ENCODE peak calls at places on chromosomes 7 and 10, in seven cellular contexts. T is colonic mucosa, X is caudate nucleus, A is C1 segment of cervical spinal cord, O is fibroblast of lung, N is NCI-H460, G is type B pancreatic cell. U is an unnamed sample.

GRCh38 chr7:147492621-147493020 is 1097.9 kb upstream of the C7orf33 start:
- DNase-seq in T (no peak), X (peak), A (no peak), O (peak), N (no peak), G (no peak), U (no peak)

GRCh38 chr7:76316984-76317781 is 14.7 kb downstream of the HSPB1 start:
- DNase-seq in T (no peak), X (no peak), A (no peak), O (no peak), N (no peak), G (no peak), U (no peak)

GRCh38 chr10:121138112-121138860 is 287.1 kb downstream of the WDR11 start:
- DNase-seq in T (peak), X (no peak), A (no peak), O (no peak), N (no peak), G (no peak), U (no peak)

GRCh38 chr7:80087051-80087767 is 47.4 kb upstream of the GNAI1 start:
- DNase-seq in T (no peak), X (no peak), A (no peak), O (peak), N (no peak), G (no peak), U (no peak)

GRCh38 chr10:85510682-85511081 is 855.9 kb downstream of the GRID1 start:
- DNase-seq in T (no peak), X (no peak), A (no peak), O (no peak), N (no peak), G (no peak), U (no peak)

GRCh38 chr10:110821508-110821907 is 50.2 kb upstream of the PDCD4 start:
- DNase-seq in T (peak), X (no peak), A (no peak), O (no peak), N (no peak), G (no peak), U (no peak)

GRCh38 chr10:110008518-110009339 is 945 bp downstream of the ADD3 start:
- DNase-seq in T (peak), X (no peak), A (no peak), O (no peak), N (no peak), G (no peak), U (peak)

GRCh38 chr10:77576633-77577032 is 61.0 kb downstream of the KCNMA1 start:
- DNase-seq in T (no peak), X (no peak), A (no peak), O (no peak), N (no peak), G (no peak), U (no peak)

GRCh38 chr10:30830672-30831230 is 200.9 kb downstream of the ZNF438 start:
- DNase-seq in T (no peak), X (no peak), A (no peak), O (no peak), N (no peak), G (no peak), U (no peak)

GRCh38 chr7:69759373-69759772 is 161.1 kb downstream of the AUTS2 start:
- DNase-seq in T (no peak), X (no peak), A (no peak), O (no peak), N (no peak), G (no peak), U (no peak)

GRCh38 chr7:122588621-122589020 is 110.3 kb downstream of the RNF133 start:
- DNase-seq in T (no peak), X (no peak), A (no peak), O (peak), N (no peak), G (no peak), U (no peak)

U was measured in T-helper 22 cell.